ENCODE peak calls at places on chromosome 19, in seven cellular contexts. P, K, T, H, Q, L and E are unnamed samples.

GRCh38 chr19:35995655-35995993 is 636 bp downstream of the SDHAF1 start:
- DNase-seq in K (peak), L (peak), T (peak), P (peak), Q (peak), H (peak), E (peak)

GRCh38 chr19:28426902-28427232 is 786.1 kb downstream of the UQCRFS1 start:
- DNase-seq in T (no peak), Q (no peak), L (no peak), P (no peak), K (peak), H (peak), E (no peak)

GRCh38 chr19:44702551-44703176 is 3.7 kb downstream of the CEACAM16 start:
- DNase-seq in H (no peak), Q (no peak), L (no peak), T (no peak), P (no peak), K (no peak), E (no peak)

GRCh38 chr19:55526216-55527196 is 10.4 kb downstream of the SBK2 start:
- DNase-seq in L (peak), T (peak), K (peak), H (peak), P (peak), Q (peak), E (no peak)

GRCh38 chr19:14149509-14149994 is 13.2 kb upstream of the ASF1B start:
- DNase-seq in Q (no peak), K (no peak), P (peak), L (no peak), T (peak), H (no peak), E (no peak)

GRCh38 chr19:43481701-43482100 is 16.3 kb upstream of the LYPD3 start:
- DNase-seq in L (no peak), P (no peak), Q (no peak), H (no peak), K (no peak), T (no peak), E (no peak)

GRCh38 chr19:46624958-46625661 is at the start of gene PTGIR:
- DNase-seq in Q (no peak), T (peak), H (peak), L (no peak), K (peak), P (peak), E (no peak)

GRCh38 chr19:31096930-31097329 is 252.3 kb downstream of the TSHZ3 start:
- DNase-seq in P (no peak), T (peak), Q (no peak), H (no peak), K (no peak), L (no peak), E (no peak)

GRCh38 chr19:40663712-40664692 is 26.4 kb downstream of the NUMBL start:
- DNase-seq in P (peak), Q (peak), H (peak), L (peak), T (peak), K (no peak), E (no peak)

GRCh38 chr19:2634960-2635359 is 67.5 kb downstream of the GNG7 start:
- DNase-seq in L (no peak), K (no peak), Q (no peak), T (no peak), H (no peak), P (no peak), E (no peak)

GRCh38 chr19:10353793-10354391 is 14.5 kb upstream of the ICAM3 start:
- DNase-seq in K (peak), L (peak), T (peak), P (peak), H (peak), Q (no peak), E (peak)

GRCh38 chr19:46373573-46374359 is 26.9 kb downstream of the PPP5C start:
- DNase-seq in L (peak), Q (no peak), H (peak), K (peak), P (peak), T (peak), E (peak)

GRCh38 chr19:7981199-7981598 is 24.2 kb downstream of the ELAVL1 start:
- DNase-seq in L (no peak), K (no peak), Q (no peak), H (no peak), P (no peak), T (no peak), E (no peak)

GRCh38 chr19:30374791-30375650 is 2.8 kb downstream of the ZNF536 start:
- DNase-seq in L (no peak), T (no peak), Q (no peak), H (peak), P (no peak), K (no peak), E (peak)

GRCh38 chr19:47226426-47227346 is 4.3 kb downstream of the BBC3 start:
- DNase-seq in P (peak), H (peak), L (peak), K (peak), T (peak), Q (peak), E (no peak)

GRCh38 chr19:20471441-20471840 is 94.1 kb downstream of the ZNF737 start:
- DNase-seq in Q (no peak), T (no peak), L (no peak), H (no peak), K (no peak), P (no peak), E (no peak)

GRCh38 chr19:8307400-8307964 is 676 bp downstream of the CD320 start:
- DNase-seq in K (no peak), P (no peak), Q (no peak), T (no peak), L (peak), H (peak), E (no peak)

GRCh38 chr19:1844536-1845515 is 3.5 kb downstream of the REXO1 start:
- DNase-seq in P (no peak), K (no peak), T (no peak), L (no peak), Q (no peak), H (no peak), E (no peak)

GRCh38 chr19:1551068-1552040 is 16.8 kb downstream of the MEX3D start:
- DNase-seq in T (no peak), Q (no peak), K (no peak), P (no peak), L (no peak), H (no peak), E (no peak)

GRCh38 chr19:46225558-46226004 is 4.0 kb upstream of the IGFL1 start:
- DNase-seq in T (peak), L (peak), Q (no peak), H (no peak), P (no peak), K (no peak), E (no peak)

GRCh38 chr19:40610396-40611064 is 9.4 kb downstream of the LTBP4 start:
- DNase-seq in K (no peak), L (no peak), T (no peak), H (no peak), Q (no peak), P (peak), E (no peak)

GRCh38 chr19:2616741-2617392 is 85.6 kb downstream of the GNG7 start:
- DNase-seq in Q (peak), L (no peak), P (peak), T (peak), K (no peak), H (no peak), E (no peak)

GRCh38 chr19:48006762-48007161 is 12.3 kb downstream of the ELSPBP1 start:
- DNase-seq in Q (no peak), K (peak), T (no peak), H (no peak), P (no peak), L (no peak), E (no peak)

GRCh38 chr19:6060600-6061391 is 49.5 kb downstream of the RFX2 start:
- DNase-seq in K (peak), L (peak), H (peak), P (no peak), Q (no peak), T (peak), E (peak)

GRCh38 chr19:19468424-19469050 is 46.8 kb downstream of the TSSK6 start:
- DNase-seq in L (no peak), H (no peak), Q (no peak), K (peak), P (no peak), T (peak), E (no peak)

GRCh38 chr19:47713046-47714021 is at the start of gene EHD2:
- DNase-seq in H (peak), P (peak), T (peak), L (no peak), Q (peak), K (peak), E (peak)

GRCh38 chr19:5244351-5244750 is 96.3 kb downstream of the PTPRS start:
- DNase-seq in L (no peak), Q (no peak), P (no peak), K (no peak), H (no peak), T (no peak), E (no peak)

GRCh38 chr19:12769689-12770088 is 5.7 kb downstream of the HOOK2 start:
- DNase-seq in T (no peak), P (no peak), K (no peak), H (no peak), Q (no peak), L (no peak), E (peak)

GRCh38 chr19:35430382-35431146 is 17.5 kb upstream of the FFAR2 start:
- DNase-seq in K (no peak), P (no peak), H (no peak), Q (no peak), T (peak), L (no peak), E (no peak)

GRCh38 chr19:5250127-5250659 is 90.4 kb downstream of the PTPRS start:
- DNase-seq in H (no peak), P (peak), L (no peak), Q (no peak), K (no peak), T (no peak), E (no peak)

GRCh38 chr19:46984077-46985010 is 35.3 kb upstream of the NPAS1 start:
- DNase-seq in P (peak), K (peak), L (peak), T (peak), H (no peak), Q (peak), E (no peak)